ENCODE peak calls at places on chromosome 3, in eight cellular contexts. One of them, this sample, is unnamed. For H3K36me3, the result is how much of the 10 kb centered on the place peaks cover.

GRCh38 chr3:47007482-47008257 is 28.2 kb downstream of the NBEAL2 start:
- DNase-seq in PC-3: no peak
- DNase-seq in Panc1: no peak
- DNase-seq in tibial artery: peak
- DNase-seq in astrocyte: no peak
- DNase-seq in body of pancreas: peak
- DNase-seq in mesenchymal stem cell: no peak
- DNase-seq in CD8-positive, alpha-beta T cell: no peak
- DNase-seq in this sample: no peak

GRCh38 chr3:52432631-52433030 is 12.3 kb downstream of the SEMA3G start:
- DNase-seq in PC-3: no peak
- DNase-seq in Panc1: no peak
- DNase-seq in tibial artery: peak
- DNase-seq in astrocyte: no peak
- DNase-seq in body of pancreas: no peak
- DNase-seq in mesenchymal stem cell: no peak
- DNase-seq in CD8-positive, alpha-beta T cell: no peak
- DNase-seq in this sample: no peak

GRCh38 chr3:103440539-103441113 is 1005.8 kb downstream of the ZPLD1 start:
- DNase-seq in PC-3: peak
- DNase-seq in Panc1: no peak
- DNase-seq in tibial artery: no peak
- DNase-seq in astrocyte: peak
- DNase-seq in body of pancreas: no peak
- DNase-seq in mesenchymal stem cell: peak
- DNase-seq in CD8-positive, alpha-beta T cell: no peak
- DNase-seq in this sample: no peak

GRCh38 chr3:41200669-41201021 is 1.3 kb downstream of the CTNNB1 start:
- DNase-seq in PC-3: peak
- DNase-seq in Panc1: no peak
- DNase-seq in tibial artery: no peak
- DNase-seq in astrocyte: peak
- DNase-seq in body of pancreas: no peak
- DNase-seq in mesenchymal stem cell: peak
- DNase-seq in CD8-positive, alpha-beta T cell: peak
- DNase-seq in this sample: peak

GRCh38 chr3:188817103-188817919 is 354.5 kb upstream of the TPRG1 start:
- DNase-seq in PC-3: no peak
- DNase-seq in Panc1: no peak
- DNase-seq in tibial artery: no peak
- DNase-seq in astrocyte: no peak
- DNase-seq in body of pancreas: no peak
- DNase-seq in mesenchymal stem cell: no peak
- DNase-seq in CD8-positive, alpha-beta T cell: no peak
- DNase-seq in this sample: no peak

GRCh38 chr3:172627057-172627809 is 83.6 kb downstream of the NCEH1 start:
- DNase-seq in PC-3: no peak
- DNase-seq in Panc1: no peak
- DNase-seq in tibial artery: no peak
- DNase-seq in astrocyte: peak
- DNase-seq in body of pancreas: no peak
- DNase-seq in mesenchymal stem cell: peak
- DNase-seq in CD8-positive, alpha-beta T cell: no peak
- DNase-seq in this sample: no peak

GRCh38 chr3:175082631-175083030 is 223.5 kb downstream of the NAALADL2 start:
- DNase-seq in PC-3: no peak
- DNase-seq in Panc1: no peak
- DNase-seq in tibial artery: no peak
- DNase-seq in astrocyte: no peak
- DNase-seq in body of pancreas: no peak
- DNase-seq in mesenchymal stem cell: no peak
- DNase-seq in CD8-positive, alpha-beta T cell: no peak
- DNase-seq in this sample: no peak

GRCh38 chr3:10437272-10437994 is 68.0 kb downstream of the ATP2B2 start:
- DNase-seq in PC-3: peak
- DNase-seq in Panc1: no peak
- DNase-seq in tibial artery: no peak
- DNase-seq in astrocyte: peak
- DNase-seq in body of pancreas: no peak
- DNase-seq in mesenchymal stem cell: peak
- DNase-seq in CD8-positive, alpha-beta T cell: peak
- DNase-seq in this sample: peak

GRCh38 chr3:85148056-85148455 is 189.3 kb downstream of the CADM2 start:
- DNase-seq in PC-3: no peak
- DNase-seq in Panc1: no peak
- DNase-seq in tibial artery: no peak
- DNase-seq in astrocyte: no peak
- DNase-seq in body of pancreas: no peak
- DNase-seq in mesenchymal stem cell: no peak
- DNase-seq in CD8-positive, alpha-beta T cell: no peak
- DNase-seq in this sample: no peak

GRCh38 chr3:196650740-196651311 is 11.3 kb downstream of the NRROS start:
- DNase-seq in PC-3: peak
- DNase-seq in Panc1: peak
- DNase-seq in tibial artery: no peak
- DNase-seq in astrocyte: peak
- DNase-seq in body of pancreas: no peak
- DNase-seq in mesenchymal stem cell: peak
- DNase-seq in CD8-positive, alpha-beta T cell: no peak
- DNase-seq in this sample: no peak

GRCh38 chr3:156795890-156796451 is 30.2 kb upstream of the LEKR1 start:
- DNase-seq in PC-3: peak
- DNase-seq in Panc1: no peak
- DNase-seq in tibial artery: no peak
- DNase-seq in astrocyte: no peak
- DNase-seq in body of pancreas: no peak
- DNase-seq in mesenchymal stem cell: peak
- DNase-seq in CD8-positive, alpha-beta T cell: no peak
- DNase-seq in this sample: no peak

GRCh38 chr3:126997455-126998038 is 14.6 kb downstream of the PLXNA1 start:
- DNase-seq in PC-3: no peak
- DNase-seq in Panc1: no peak
- DNase-seq in tibial artery: no peak
- DNase-seq in astrocyte: no peak
- DNase-seq in body of pancreas: no peak
- DNase-seq in mesenchymal stem cell: no peak
- DNase-seq in CD8-positive, alpha-beta T cell: no peak
- DNase-seq in this sample: no peak

GRCh38 chr3:100682056-100682853 is 27.0 kb upstream of the TFG start:
- DNase-seq in PC-3: no peak
- DNase-seq in Panc1: no peak
- DNase-seq in tibial artery: peak
- DNase-seq in astrocyte: no peak
- DNase-seq in body of pancreas: no peak
- DNase-seq in mesenchymal stem cell: no peak
- DNase-seq in CD8-positive, alpha-beta T cell: peak
- DNase-seq in this sample: no peak

GRCh38 chr3:133926736-133927542 is 31.3 kb upstream of the RAB6B start:
- DNase-seq in PC-3: no peak
- DNase-seq in Panc1: no peak
- DNase-seq in tibial artery: peak
- DNase-seq in astrocyte: no peak
- DNase-seq in body of pancreas: no peak
- DNase-seq in mesenchymal stem cell: peak
- DNase-seq in CD8-positive, alpha-beta T cell: no peak
- DNase-seq in this sample: no peak

GRCh38 chr3:157522646-157523045 is 19.4 kb upstream of the VEPH1 start:
- DNase-seq in PC-3: no peak
- DNase-seq in Panc1: no peak
- DNase-seq in tibial artery: no peak
- DNase-seq in astrocyte: no peak
- DNase-seq in body of pancreas: no peak
- DNase-seq in mesenchymal stem cell: no peak
- DNase-seq in CD8-positive, alpha-beta T cell: no peak
- DNase-seq in this sample: no peak

GRCh38 chr3:42653560-42654330 is at the start of gene ZBTB47:
- DNase-seq in PC-3: peak
- DNase-seq in Panc1: no peak
- DNase-seq in tibial artery: peak
- DNase-seq in astrocyte: no peak
- DNase-seq in body of pancreas: peak
- DNase-seq in mesenchymal stem cell: peak
- DNase-seq in CD8-positive, alpha-beta T cell: no peak
- DNase-seq in this sample: no peak

GRCh38 chr3:170589113-170589512 is 3.2 kb upstream of the SLC7A14 start:
- DNase-seq in PC-3: no peak
- DNase-seq in Panc1: no peak
- DNase-seq in tibial artery: no peak
- DNase-seq in astrocyte: peak
- DNase-seq in body of pancreas: no peak
- DNase-seq in mesenchymal stem cell: no peak
- DNase-seq in CD8-positive, alpha-beta T cell: no peak
- DNase-seq in this sample: no peak

GRCh38 chr3:13111874-13112520 is 38.8 kb upstream of the IQSEC1 start:
- DNase-seq in PC-3: peak
- DNase-seq in Panc1: no peak
- DNase-seq in tibial artery: peak
- DNase-seq in astrocyte: no peak
- DNase-seq in body of pancreas: peak
- DNase-seq in mesenchymal stem cell: no peak
- DNase-seq in CD8-positive, alpha-beta T cell: no peak
- DNase-seq in this sample: no peak

GRCh38 chr3:151538706-151539403 is 78.0 kb upstream of the IGSF10 start:
- DNase-seq in PC-3: no peak
- DNase-seq in Panc1: no peak
- DNase-seq in tibial artery: peak
- DNase-seq in astrocyte: peak
- DNase-seq in body of pancreas: no peak
- DNase-seq in mesenchymal stem cell: no peak
- DNase-seq in CD8-positive, alpha-beta T cell: no peak
- DNase-seq in this sample: no peak

GRCh38 chr3:173800154-173800553 is 402.6 kb downstream of the NLGN1 start:
- DNase-seq in PC-3: no peak
- DNase-seq in Panc1: no peak
- DNase-seq in tibial artery: no peak
- DNase-seq in astrocyte: no peak
- DNase-seq in body of pancreas: no peak
- DNase-seq in mesenchymal stem cell: no peak
- DNase-seq in CD8-positive, alpha-beta T cell: no peak
- DNase-seq in this sample: no peak

GRCh38 chr3:128701342-128702212 is 24.4 kb upstream of the RAB7A start:
- DNase-seq in PC-3: no peak
- DNase-seq in Panc1: no peak
- DNase-seq in tibial artery: no peak
- DNase-seq in astrocyte: no peak
- DNase-seq in body of pancreas: no peak
- DNase-seq in mesenchymal stem cell: no peak
- DNase-seq in CD8-positive, alpha-beta T cell: no peak
- DNase-seq in this sample: no peak

GRCh38 chr3:158106773-158107461 is 697 bp upstream of the SHOX2 start:
- DNase-seq in PC-3: no peak
- DNase-seq in Panc1: no peak
- DNase-seq in tibial artery: no peak
- DNase-seq in astrocyte: no peak
- DNase-seq in body of pancreas: no peak
- DNase-seq in mesenchymal stem cell: peak
- DNase-seq in CD8-positive, alpha-beta T cell: no peak
- DNase-seq in this sample: no peak

GRCh38 chr3:189512039-189512438 is 119.2 kb upstream of the TP63 start:
- DNase-seq in PC-3: no peak
- DNase-seq in Panc1: no peak
- DNase-seq in tibial artery: no peak
- DNase-seq in astrocyte: no peak
- DNase-seq in body of pancreas: no peak
- DNase-seq in mesenchymal stem cell: no peak
- DNase-seq in CD8-positive, alpha-beta T cell: no peak
- DNase-seq in this sample: no peak

GRCh38 chr3:24460974-24461373 is 33.7 kb downstream of the THRB start:
- DNase-seq in PC-3: no peak
- DNase-seq in Panc1: no peak
- DNase-seq in tibial artery: no peak
- DNase-seq in astrocyte: no peak
- DNase-seq in body of pancreas: no peak
- DNase-seq in mesenchymal stem cell: peak
- DNase-seq in CD8-positive, alpha-beta T cell: no peak
- DNase-seq in this sample: no peak

GRCh38 chr3:143502101-143502500 is 346.2 kb downstream of the SLC9A9 start:
- DNase-seq in PC-3: peak
- DNase-seq in Panc1: no peak
- DNase-seq in tibial artery: no peak
- DNase-seq in astrocyte: no peak
- DNase-seq in body of pancreas: no peak
- DNase-seq in mesenchymal stem cell: peak
- DNase-seq in CD8-positive, alpha-beta T cell: no peak
- DNase-seq in this sample: no peak

GRCh38 chr3:191382661-191383060 is 52.3 kb upstream of the UTS2B start:
- DNase-seq in PC-3: no peak
- DNase-seq in Panc1: no peak
- DNase-seq in tibial artery: no peak
- DNase-seq in astrocyte: no peak
- DNase-seq in body of pancreas: no peak
- DNase-seq in mesenchymal stem cell: no peak
- DNase-seq in CD8-positive, alpha-beta T cell: no peak
- DNase-seq in this sample: no peak
- H3K36me3 ChIP-seq in PC-3: under half
- H3K36me3 ChIP-seq in Panc1: under half
- H3K36me3 ChIP-seq in tibial artery: under half
- H3K36me3 ChIP-seq in astrocyte: under half
- H3K36me3 ChIP-seq in body of pancreas: under half
- H3K36me3 ChIP-seq in mesenchymal stem cell: half or more
- H3K36me3 ChIP-seq in CD8-positive, alpha-beta T cell: under half
- H3K36me3 ChIP-seq in this sample: under half

GRCh38 chr3:124860599-124860998 is 26.6 kb downstream of the ITGB5 start:
- DNase-seq in PC-3: peak
- DNase-seq in Panc1: peak
- DNase-seq in tibial artery: peak
- DNase-seq in astrocyte: peak
- DNase-seq in body of pancreas: peak
- DNase-seq in mesenchymal stem cell: peak
- DNase-seq in CD8-positive, alpha-beta T cell: no peak
- DNase-seq in this sample: no peak
- H3K36me3 ChIP-seq in PC-3: under half
- H3K36me3 ChIP-seq in Panc1: under half
- H3K36me3 ChIP-seq in tibial artery: under half
- H3K36me3 ChIP-seq in astrocyte: under half
- H3K36me3 ChIP-seq in body of pancreas: under half
- H3K36me3 ChIP-seq in mesenchymal stem cell: half or more
- H3K36me3 ChIP-seq in CD8-positive, alpha-beta T cell: under half
- H3K36me3 ChIP-seq in this sample: under half

DNA sequence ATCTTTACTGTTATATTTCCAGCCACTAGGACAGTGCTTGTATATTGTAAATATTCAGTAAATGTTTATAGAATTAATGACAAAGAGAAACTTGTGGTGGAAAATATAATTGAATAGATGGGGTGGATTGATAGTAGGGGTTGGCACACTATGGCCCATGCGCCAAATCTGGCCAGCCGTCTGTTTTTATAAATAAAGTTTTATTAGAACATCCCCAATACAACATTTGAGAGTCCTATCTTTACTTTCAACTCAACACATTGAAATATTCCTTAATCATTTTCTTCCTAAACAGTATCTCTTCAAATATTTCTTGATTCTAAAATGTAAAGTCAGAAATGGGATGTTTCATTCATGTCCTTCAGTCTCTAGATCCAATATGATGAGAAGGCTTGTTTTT is 45.1 kb downstream of the VPS8 start:
- DNase-seq in PC-3: no peak
- DNase-seq in Panc1: no peak
- DNase-seq in tibial artery: no peak
- DNase-seq in astrocyte: no peak
- DNase-seq in body of pancreas: no peak
- DNase-seq in mesenchymal stem cell: no peak
- DNase-seq in CD8-positive, alpha-beta T cell: no peak
- DNase-seq in this sample: no peak
- H3K36me3 ChIP-seq in PC-3: under half
- H3K36me3 ChIP-seq in Panc1: under half
- H3K36me3 ChIP-seq in tibial artery: half or more
- H3K36me3 ChIP-seq in astrocyte: under half
- H3K36me3 ChIP-seq in body of pancreas: under half
- H3K36me3 ChIP-seq in mesenchymal stem cell: half or more
- H3K36me3 ChIP-seq in CD8-positive, alpha-beta T cell: under half
- H3K36me3 ChIP-seq in this sample: half or more

GRCh38 chr3:60339310-60339709 is 911.9 kb downstream of the FHIT start:
- DNase-seq in PC-3: no peak
- DNase-seq in Panc1: no peak
- DNase-seq in tibial artery: no peak
- DNase-seq in astrocyte: no peak
- DNase-seq in body of pancreas: no peak
- DNase-seq in mesenchymal stem cell: no peak
- DNase-seq in CD8-positive, alpha-beta T cell: no peak
- DNase-seq in this sample: no peak
- H3K36me3 ChIP-seq in PC-3: under half
- H3K36me3 ChIP-seq in Panc1: under half
- H3K36me3 ChIP-seq in tibial artery: under half
- H3K36me3 ChIP-seq in astrocyte: under half
- H3K36me3 ChIP-seq in body of pancreas: under half
- H3K36me3 ChIP-seq in mesenchymal stem cell: under half
- H3K36me3 ChIP-seq in CD8-positive, alpha-beta T cell: under half
- H3K36me3 ChIP-seq in this sample: under half

This sample was measured in CD4-positive, CD25-positive, alpha-beta regulatory T cell.